ENCODE peak calls at places on chromosomes 2 and 18, in five cellular contexts. W is GM04503; S is sciatic nerve; V is progenitor cell of endocrine pancreas; L is activated T-helper 1 cell treated with anti-CD3 and anti-CD28 coated beads, Interleukin-2, amount 50 U/mL, for 16 hours. E is an unnamed sample.

GRCh38 chr2:46171996-46172546 is 125.1 kb upstream of the EPAS1 start:
- DNase-seq in W (no peak), S (no peak), V (no peak), L (no peak), E (no peak)

GRCh38 chr18:43661570-43661969 is 384.3 kb upstream of the SYT4 start:
- DNase-seq in W (peak; percentile 20), S (no peak), V (no peak), L (no peak), E (no peak)

GRCh38 chr2:213934560-213934959 is 476.3 kb upstream of the VWC2L start:
- DNase-seq in W (no peak), S (no peak), V (no peak), L (no peak), E (no peak)

GRCh38 chr2:32627441-32627900 is 379 bp upstream of the TTC27 start:
- DNase-seq in W (peak; percentile 19), S (no peak), V (no peak), L (peak; percentile 8), E (no peak)

GRCh38 chr2:64987963-64988419 is 1.2 kb upstream of the SLC1A4 start:
- DNase-seq in W (no peak), S (no peak), V (no peak), L (no peak), E (no peak)

GRCh38 chr2:173522356-173522755 is 167.7 kb downstream of the CDCA7 start:
- DNase-seq in W (no peak), S (no peak), V (no peak), L (no peak), E (no peak)

GRCh38 chr18:616380-616995 is 19.7 kb downstream of the CLUL1 start:
- DNase-seq in W (no peak), S (no peak), V (no peak), L (no peak), E (no peak)

GRCh38 chr2:157839162-157839801 is 36.8 kb downstream of the ACVR1 start:
- DNase-seq in W (no peak), S (no peak), V (peak; percentile 20), L (no peak), E (no peak)

GRCh38 chr18:54150226-54150625 is 74.2 kb downstream of the MBD2 start:
- DNase-seq in W (no peak), S (no peak), V (no peak), L (no peak), E (no peak)

GRCh38 chr2:64359176-64359891 is 94.6 kb upstream of the LGALSL start:
- DNase-seq in W (no peak), S (no peak), V (no peak), L (no peak), E (no peak)

GRCh38 chr2:158667969-158668368 is 127.1 kb upstream of the DAPL1 start:
- DNase-seq in W (no peak), S (no peak), V (no peak), L (no peak), E (no peak)

GRCh38 chr2:225597911-225598310 is 198.4 kb downstream of the NYAP2 start:
- DNase-seq in W (no peak), S (no peak), V (no peak), L (no peak), E (no peak)

GRCh38 chr2:190791983-190792575 is 88.5 kb upstream of the GLS start:
- DNase-seq in W (no peak), S (no peak), V (no peak), L (no peak), E (no peak)

GRCh38 chr2:111252436-111252835 is 131.7 kb downstream of the BCL2L11 start:
- DNase-seq in W (no peak), S (no peak), V (no peak), L (no peak), E (no peak)

GRCh38 chr2:65746919-65747678 is 314.7 kb upstream of the SPRED2 start:
- DNase-seq in W (no peak), S (no peak), V (no peak), L (no peak), E (no peak)

GRCh38 chr2:233423436-233423860 is 69.2 kb downstream of the DGKD start:
- DNase-seq in W (no peak), S (no peak), V (no peak), L (no peak), E (no peak)

GRCh38 chr2:201406077-201406662 is 45.1 kb downstream of the TRAK2 start:
- DNase-seq in W (peak; percentile 63), S (no peak), V (no peak), L (no peak), E (no peak)

GRCh38 chr2:223076573-223076972 is 24.6 kb downstream of the KCNE4 start:
- DNase-seq in W (peak; percentile 89), S (no peak), V (no peak), L (no peak), E (no peak)

GRCh38 chr18:58871514-58872490 is 7.1 kb downstream of the ZNF532 start:
- DNase-seq in W (no peak), S (no peak), V (no peak), L (no peak), E (no peak)

GRCh38 chr2:172564376-172564775 is 8.5 kb downstream of the PDK1 start:
- DNase-seq in W (no peak), S (no peak), V (no peak), L (no peak), E (no peak)